ENCODE peak calls at places on chromosomes 16 and 17, in seven cellular contexts. M is astrocyte, B is mammary epithelial cell, Z is osteoblast, F is PC-9, G is OCI-LY7, P is GM23248. Q is an unnamed sample. For H3K4me1 and H3K79me2, the result is how much of the 10 kb centered on the place peaks cover.

GRCh38 chr16:60788631-60789030 is 1247.6 kb downstream of the CDH8 start:
- DNase-seq in M (peak), F (no peak), P (no peak), Z (no peak), B (no peak), G (no peak), Q (no peak)

GRCh38 chr17:55121268-55121667 is 143.5 kb upstream of the HLF start:
- DNase-seq in G (no peak), P (no peak), Z (no peak), F (no peak), M (no peak), B (no peak), Q (no peak)

GRCh38 chr17:69870091-69870530 is 204.9 kb upstream of the KCNJ16 start:
- DNase-seq in M (peak), P (peak), B (peak), G (peak), F (no peak), Z (peak), Q (no peak)

GRCh38 chr16:9068886-9069285 is 22.6 kb upstream of the HAPSTR1 start:
- DNase-seq in P (no peak), G (no peak), F (no peak), B (peak), M (no peak), Z (no peak), Q (no peak)

GRCh38 chr16:1771072-1771863 is at the start of gene NME3:
- DNase-seq in G (peak), B (peak), P (peak), F (peak), Z (peak), M (peak), Q (peak)

GRCh38 chr16:2339521-2340484 is 725 bp downstream of the ABCA3 start:
- DNase-seq in P (peak), G (no peak), F (peak), M (no peak), Z (peak), B (peak), Q (peak)

GRCh38 chr16:54927125-54928015 is 3.3 kb upstream of the IRX5 start:
- DNase-seq in M (no peak), Z (no peak), B (peak), P (no peak), G (peak), F (no peak), Q (peak)

GRCh38 chr17:44211281-44212265 is 7.9 kb downstream of the UBTF start:
- DNase-seq in G (no peak), Z (peak), M (no peak), P (no peak), B (no peak), F (no peak), Q (no peak)

GRCh38 chr17:28865946-28866752 is 11.3 kb downstream of the ERAL1 start:
- DNase-seq in G (peak), Z (peak), B (no peak), F (no peak), P (peak), M (no peak), Q (no peak)

DNA sequence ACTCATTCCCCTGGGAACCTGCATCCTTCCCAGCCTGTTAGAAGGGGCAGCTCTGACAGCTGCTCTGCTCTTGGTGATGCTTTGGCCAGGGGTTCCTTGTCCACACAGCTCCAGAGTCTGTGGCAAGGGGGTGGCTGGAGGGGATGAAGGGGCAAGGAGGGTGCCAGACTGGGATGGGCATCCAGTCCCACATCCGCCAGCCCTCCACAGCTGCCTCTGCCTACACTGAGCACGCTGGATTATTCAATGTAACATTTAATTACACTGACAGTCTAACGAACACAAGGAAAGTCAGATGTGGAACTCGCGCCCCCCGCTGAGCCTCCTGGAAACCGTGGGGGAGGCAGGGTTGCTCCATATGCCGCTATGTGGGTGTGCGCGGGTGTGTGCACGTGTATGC is 101.1 kb downstream of the C16orf78 start:
- DNase-seq in M (no peak), F (no peak), P (no peak), G (no peak), Z (peak), B (no peak), Q (no peak)
- H3K4me1 ChIP-seq in M (under half), F (under half), P (under half), G (under half), Z (under half), B (under half), Q (under half)

GRCh38 chr17:81825841-81826471 is 7.1 kb downstream of the MCRIP1 start:
- DNase-seq in F (no peak), P (no peak), B (no peak), M (no peak), Z (no peak), G (no peak), Q (no peak)

GRCh38 chr17:81829858-81830257 is 3.2 kb downstream of the MCRIP1 start:
- DNase-seq in G (no peak), F (no peak), B (no peak), Z (no peak), M (no peak), P (no peak), Q (no peak)

GRCh38 chr17:81831957-81832607 is 1.0 kb downstream of the MCRIP1 start:
- DNase-seq in P (peak), G (peak), Z (peak), F (no peak), M (peak), B (peak), Q (no peak)

GRCh38 chr17:81831563-81831956 is 1.5 kb downstream of the MCRIP1 start:
- DNase-seq in B (no peak), F (no peak), G (peak), Z (no peak), P (no peak), M (no peak), Q (no peak)

DNA sequence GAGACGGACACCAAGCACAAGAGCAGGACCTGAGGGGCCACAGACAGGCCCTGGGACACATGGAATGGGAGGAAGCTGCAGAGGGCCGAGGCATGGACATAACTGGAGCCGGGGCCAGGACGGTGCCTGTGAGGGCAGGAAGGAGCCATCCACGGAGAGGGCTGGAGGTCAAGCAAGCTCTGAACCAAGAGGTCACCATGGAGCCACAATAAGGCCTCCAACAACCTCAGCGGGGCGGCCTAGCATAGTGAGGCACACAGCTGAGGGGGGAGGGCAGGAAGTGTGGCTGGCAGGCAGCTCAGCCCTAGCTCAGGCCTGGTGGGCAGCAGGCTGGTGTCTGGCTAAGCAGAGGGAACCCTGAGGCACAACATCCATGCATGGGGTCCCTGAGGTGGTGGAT is 4.4 kb downstream of the MCRIP1 start:
- DNase-seq in B (no peak), P (no peak), G (no peak), F (no peak), Z (no peak), M (no peak), Q (no peak)
- H3K79me2 ChIP-seq in B (under half), P (under half), G (under half), F (under half), Z (half or more), M (half or more), Q (under half)

GRCh38 chr16:84511180-84511800 is 6.8 kb upstream of the MEAK7 start:
- DNase-seq in P (peak), Z (peak), M (peak), B (peak), F (peak), G (peak), Q (peak)
- H3K4me1 ChIP-seq in P (under half), Z (under half), M (under half), B (under half), F (under half), G (half or more), Q (under half)

GRCh38 chr17:2936771-2937321 is 126.6 kb downstream of the OR1D5 start:
- DNase-seq in P (peak), Z (peak), G (no peak), M (no peak), F (no peak), B (no peak), Q (no peak)

GRCh38 chr17:2936351-2936750 is 127.1 kb downstream of the OR1D5 start:
- DNase-seq in M (no peak), G (no peak), F (no peak), Z (peak), P (no peak), B (no peak), Q (no peak)

GRCh38 chr17:2937331-2938003 is 125.9 kb downstream of the OR1D5 start:
- DNase-seq in M (no peak), B (no peak), G (no peak), F (no peak), P (peak), Z (peak), Q (no peak)

GRCh38 chr17:2933606-2934005 is 129.8 kb downstream of the OR1D5 start:
- DNase-seq in G (no peak), B (no peak), Z (peak), F (no peak), M (no peak), P (no peak), Q (no peak)

GRCh38 chr17:2935622-2936021 is 127.8 kb downstream of the OR1D5 start:
- DNase-seq in G (no peak), M (no peak), P (no peak), B (no peak), F (no peak), Z (peak), Q (no peak)
- H3K79me2 ChIP-seq in G (under half), M (under half), P (under half), B (under half), F (under half), Z (under half), Q (under half)

GRCh38 chr17:59437766-59438165 is 106.3 kb downstream of the YPEL2 start:
- DNase-seq in B (no peak), F (no peak), P (no peak), M (no peak), Z (no peak), G (no peak), Q (no peak)

GRCh38 chr17:59439711-59440110 is 108.3 kb downstream of the YPEL2 start:
- DNase-seq in M (no peak), P (no peak), Z (no peak), B (peak), G (no peak), F (no peak), Q (peak)

GRCh38 chr17:59441459-59442096 is 110.1 kb downstream of the YPEL2 start:
- DNase-seq in B (no peak), P (no peak), G (no peak), F (no peak), Z (no peak), M (no peak), Q (no peak)

GRCh38 chr17:59440757-59441458 is 109.5 kb downstream of the YPEL2 start:
- DNase-seq in G (peak), F (peak), M (peak), P (peak), Z (peak), B (peak), Q (peak)

DNA sequence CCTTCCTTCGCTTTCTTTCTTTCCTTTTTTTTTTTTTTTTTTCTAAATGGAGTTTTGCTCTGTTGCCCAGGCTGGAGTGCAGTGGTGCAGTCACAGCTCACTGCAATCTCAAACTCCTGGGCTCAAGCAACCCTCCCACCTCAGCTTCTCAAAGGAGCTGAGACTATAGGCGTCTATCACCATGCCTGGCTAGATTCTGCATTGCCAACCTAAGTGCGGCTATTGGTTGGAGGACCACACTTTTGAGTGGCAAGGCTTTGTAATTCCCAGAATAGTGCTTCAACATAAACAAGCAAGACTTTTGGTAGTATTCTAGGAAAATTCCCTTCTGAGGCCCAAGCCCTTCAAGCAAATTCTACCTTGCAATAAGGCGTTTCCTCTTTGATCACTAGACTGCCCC is 107.8 kb downstream of the YPEL2 start:
- DNase-seq in F (no peak), P (no peak), B (no peak), M (no peak), Z (no peak), G (no peak), Q (no peak)
- H3K4me1 ChIP-seq in F (under half), P (under half), B (under half), M (under half), Z (under half), G (under half), Q (under half)

DNA sequence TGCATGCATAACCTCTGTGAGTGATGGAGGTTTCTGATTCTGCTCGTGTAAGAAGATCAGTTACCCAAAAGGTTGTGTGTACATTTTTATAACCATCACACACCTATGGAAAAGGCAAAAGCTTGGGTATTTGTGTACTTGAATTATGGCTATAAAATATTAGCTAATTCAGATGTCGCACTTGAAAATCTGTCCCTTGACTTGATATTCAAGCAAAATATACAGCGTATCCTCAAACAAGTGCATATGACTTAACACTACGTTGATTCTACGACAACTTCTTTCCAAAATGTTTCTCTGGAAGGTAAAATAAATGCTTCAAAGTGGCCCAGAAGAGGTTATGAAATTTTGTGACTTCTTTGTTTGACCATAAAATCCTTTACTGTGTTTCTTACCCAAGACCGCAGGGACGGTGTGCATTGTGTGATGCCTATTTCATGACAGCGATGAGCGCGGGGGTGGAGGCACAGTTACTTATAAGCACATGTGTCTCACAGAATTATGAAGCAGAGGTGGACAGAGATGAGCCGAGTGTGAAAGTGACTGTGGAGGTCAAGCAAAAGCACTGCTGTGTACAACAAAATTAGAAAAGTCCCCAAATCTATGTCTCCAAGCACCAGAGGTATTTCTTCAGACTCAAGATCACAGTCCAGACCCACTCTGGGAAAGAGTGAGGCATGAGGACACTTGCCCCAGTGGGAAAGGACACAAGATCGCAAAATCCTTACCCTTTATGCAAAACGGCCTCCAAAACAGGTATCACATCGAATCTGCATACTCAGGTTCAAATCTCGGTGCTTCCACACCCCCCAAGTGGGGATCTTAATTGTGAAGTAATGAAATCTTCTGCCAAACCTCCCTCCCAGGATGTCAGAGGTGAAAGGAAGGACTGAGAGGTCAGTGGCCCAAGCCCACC is 4.1 kb upstream of the HOXB9 start:
- DNase-seq in P (no peak), B (no peak), M (no peak), G (no peak), Z (peak), F (no peak), Q (no peak)
- H3K79me2 ChIP-seq in P (under half), B (under half), M (under half), G (under half), Z (under half), F (under half), Q (under half)

DNA sequence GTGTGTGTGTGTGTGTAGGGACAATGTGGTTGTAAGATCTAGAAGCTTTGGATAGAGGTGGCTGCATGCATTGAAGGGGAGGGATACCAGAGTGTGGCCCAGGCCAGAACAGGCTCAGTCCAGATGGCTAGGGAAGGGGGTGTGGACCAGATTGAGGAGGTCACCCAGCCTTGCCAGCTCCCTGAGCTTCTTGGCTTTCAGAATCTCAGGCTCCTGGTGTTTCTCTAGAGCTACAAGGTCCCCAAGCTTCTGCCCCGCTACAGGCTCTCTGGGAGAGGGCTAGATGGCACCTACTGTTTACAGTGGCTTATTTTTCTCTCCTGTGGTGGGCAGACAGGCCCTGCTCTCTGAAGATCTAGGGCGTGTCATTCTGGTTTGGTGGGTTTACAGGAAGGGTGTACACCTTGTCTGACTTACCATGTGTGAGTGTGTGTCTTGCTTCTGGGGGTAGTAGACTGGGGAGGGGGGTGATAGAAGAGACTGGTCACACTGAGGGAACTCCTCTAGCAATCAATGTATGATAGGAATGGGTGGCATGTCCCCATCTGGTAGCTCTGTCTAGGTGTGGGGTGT is 1.0 kb downstream of the RARA start:
- DNase-seq in P (no peak), B (no peak), M (no peak), Z (peak), G (no peak), F (no peak), Q (no peak)
- H3K4me1 ChIP-seq in P (half or more), B (half or more), M (half or more), Z (half or more), G (under half), F (half or more), Q (half or more)

DNA sequence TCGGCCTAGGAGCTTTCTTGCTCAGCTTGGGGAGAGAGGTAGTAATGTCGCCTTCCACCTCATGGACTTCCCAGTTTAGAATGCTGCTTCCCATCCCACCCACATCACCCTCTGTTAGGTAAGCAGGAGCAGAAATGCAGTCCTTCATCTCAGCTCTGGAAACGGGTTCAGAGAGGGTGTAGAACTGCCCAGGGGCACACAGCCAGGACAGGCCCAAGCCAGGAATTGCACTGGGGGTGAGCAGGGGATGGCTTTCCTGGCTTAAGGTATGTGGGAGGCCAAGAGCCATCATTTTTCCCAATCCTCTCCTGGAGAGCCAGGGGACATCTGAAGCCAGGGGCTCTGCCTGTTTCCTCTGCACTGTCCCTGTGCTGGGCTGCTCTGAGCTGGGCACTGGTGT is 33.6 kb downstream of the RAI1 start:
- DNase-seq in B (no peak), Z (no peak), G (no peak), F (no peak), M (no peak), P (no peak), Q (no peak)
- H3K79me2 ChIP-seq in B (half or more), Z (half or more), G (under half), F (half or more), M (half or more), P (half or more), Q (half or more)

Q was measured in MM.1S.